ENCODE peak calls at places on chromosomes 4 and X, in ten cellular contexts. U is astrocyte of the spinal cord, X is HL-60, H is ovary, O is endodermal cell, N is IMR-90, E is A549, M is mucosa of descending colon, Z is cardiac muscle cell, T is pancreas. V is an unnamed sample.

GRCh38 chr4:128241425-128241913 is 46.1 kb downstream of the PGRMC2 start:
- DNase-seq in U (peak; percentile 98), X (no peak), H (no peak), O (no peak), N (peak; percentile 99), E (peak; percentile 55), M (no peak), Z (peak; percentile 95), T (no peak), V (peak; percentile 99)

GRCh38 chr4:54913751-54914526 is 211.5 kb downstream of the KDR start:
- DNase-seq in U (no peak), X (no peak), H (no peak), O (no peak), N (no peak), E (no peak), M (no peak), Z (peak; percentile 10), T (no peak), V (no peak)

GRCh38 chr4:133484287-133484686 is 335.2 kb downstream of the PCDH10 start:
- DNase-seq in U (peak; percentile 20), X (no peak), H (no peak), O (no peak), N (no peak), E (no peak), M (no peak), Z (peak; percentile 13), T (no peak), V (no peak)

GRCh38 chr4:152525878-152526277 is 10.0 kb downstream of the FBXW7 start:
- DNase-seq in U (no peak), X (no peak), H (no peak), O (no peak), N (no peak), E (no peak), M (no peak), Z (no peak), T (no peak), V (no peak)

GRCh38 chr4:113893546-113893945 is 85.9 kb downstream of the ARSJ start:
- DNase-seq in U (no peak), X (no peak), H (no peak), O (no peak), N (peak; percentile 32), E (no peak), M (no peak), Z (peak; percentile 30), T (no peak), V (peak; percentile 56)

GRCh38 chrX:46757593-46757992 is 1.3 kb downstream of the SLC9A7 start:
- DNase-seq in U (peak; percentile 33), X (no peak), H (no peak), O (no peak), N (peak; percentile 33), E (no peak), M (no peak), Z (peak; percentile 16), T (no peak), V (no peak)

GRCh38 chr4:189202182-189202868 is 738.3 kb upstream of the FRG1 start:
- DNase-seq in U (peak; percentile 63), X (peak; percentile 18), H (peak; percentile 72), O (peak; percentile 78), N (peak; percentile 92), E (peak; percentile 73), M (peak; percentile 34), Z (peak; percentile 82), T (peak; percentile 17), V (peak; percentile 74)

GRCh38 chrX:115582871-115583729 is 22.1 kb downstream of the PLS3 start:
- DNase-seq in U (no peak), X (no peak), H (no peak), O (peak; percentile 89), N (peak; percentile 69), E (no peak), M (no peak), Z (peak; percentile 16), T (no peak), V (peak; percentile 52)

GRCh38 chr4:88419874-88420273 is 37.0 kb upstream of the HERC5 start:
- DNase-seq in U (no peak), X (no peak), H (no peak), O (no peak), N (no peak), E (no peak), M (no peak), Z (no peak), T (no peak), V (no peak)

GRCh38 chrX:77640702-77641101 is 145.3 kb downstream of the ATRX start:
- DNase-seq in U (no peak), X (no peak), H (no peak), O (no peak), N (no peak), E (no peak), M (no peak), Z (no peak), T (no peak), V (no peak)

GRCh38 chrX:14497184-14497666 is 32.1 kb upstream of the GLRA2 start:
- DNase-seq in U (peak; percentile 12), X (no peak), H (no peak), O (no peak), N (peak; percentile 4), E (no peak), M (no peak), Z (peak; percentile 5), T (no peak), V (peak; percentile 3)

GRCh38 chrX:130155564-130155963 is 10.1 kb downstream of the AIFM1 start:
- DNase-seq in U (no peak), X (no peak), H (no peak), O (no peak), N (no peak), E (no peak), M (no peak), Z (peak; percentile 30), T (no peak), V (no peak)

GRCh38 chrX:140439455-140439854 is 65.4 kb downstream of the SOX3 start:
- DNase-seq in U (peak; percentile 25), X (no peak), H (no peak), O (peak; percentile 92), N (no peak), E (no peak), M (peak; percentile 18), Z (no peak), T (peak; percentile 17), V (no peak)

GRCh38 chrX:19195243-19195610 is 73.0 kb upstream of the ADGRG2 start:
- DNase-seq in U (no peak), X (no peak), H (no peak), O (no peak), N (no peak), E (no peak), M (no peak), Z (no peak), T (no peak), V (no peak)

GRCh38 chr4:108181704-108182103 is 13.0 kb upstream of the LEF1 start:
- DNase-seq in U (no peak), X (no peak), H (no peak), O (no peak), N (no peak), E (no peak), M (no peak), Z (no peak), T (no peak), V (no peak)
- TF ChIP-seq CTCF in U (no peak), X (no peak), H (no peak), O (peak; percentile 63), N (no peak), E (peak; percentile 12), M (no peak), Z (no peak), T (no peak), V (peak; percentile 3)

DNA sequence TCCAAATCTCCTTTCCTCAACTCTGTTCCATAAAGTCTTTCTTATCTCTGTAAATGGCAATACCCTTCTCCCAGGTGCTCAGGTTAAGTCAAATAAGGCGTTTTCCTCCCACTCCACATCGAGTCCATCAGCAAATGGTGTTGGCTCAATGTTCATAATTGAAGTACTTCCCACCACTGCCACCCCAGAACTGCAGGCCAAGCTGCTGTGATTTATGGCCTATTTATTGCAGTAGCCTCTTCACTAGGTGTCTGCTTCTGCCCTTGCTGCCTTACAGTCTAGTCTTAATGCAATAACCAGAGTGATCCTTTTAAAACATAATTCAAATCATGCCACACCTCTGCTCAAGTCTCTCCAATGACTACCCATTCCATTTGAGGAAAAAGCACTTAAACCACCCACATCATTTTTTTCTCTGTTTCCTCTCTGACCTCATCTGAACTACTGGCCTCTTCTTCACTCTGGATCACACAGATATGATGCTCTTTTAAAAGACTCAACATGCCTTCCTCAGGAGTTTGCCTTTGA is 220.3 kb downstream of the KCNIP4 start:
- DNase-seq in U (no peak), X (no peak), H (no peak), O (no peak), N (no peak), E (no peak), M (no peak), Z (no peak), T (no peak), V (no peak)
- H3K4me3 ChIP-seq in U (no peak overlapping the region), X (no peak overlapping the region), H (no peak overlapping the region), O (no peak overlapping the region), N (no peak overlapping the region), E (no peak overlapping the region), M (no peak overlapping the region), Z (no peak overlapping the region), T (no peak overlapping the region), V (no peak overlapping the region)

GRCh38 chrX:50920132-50920531 is 9.6 kb downstream of the BMP15 start:
- DNase-seq in U (peak; percentile 10), X (no peak), H (no peak), O (no peak), N (peak; percentile 18), E (peak; percentile 16), M (no peak), Z (peak; percentile 18), T (no peak), V (peak; percentile 41)
- TF ChIP-seq CTCF in U (peak; percentile 43), X (no peak), H (no peak), O (peak; percentile 72), N (peak; percentile 49), E (peak; percentile 26), M (no peak), Z (peak; percentile 27), T (no peak), V (peak; percentile 48)

DNA sequence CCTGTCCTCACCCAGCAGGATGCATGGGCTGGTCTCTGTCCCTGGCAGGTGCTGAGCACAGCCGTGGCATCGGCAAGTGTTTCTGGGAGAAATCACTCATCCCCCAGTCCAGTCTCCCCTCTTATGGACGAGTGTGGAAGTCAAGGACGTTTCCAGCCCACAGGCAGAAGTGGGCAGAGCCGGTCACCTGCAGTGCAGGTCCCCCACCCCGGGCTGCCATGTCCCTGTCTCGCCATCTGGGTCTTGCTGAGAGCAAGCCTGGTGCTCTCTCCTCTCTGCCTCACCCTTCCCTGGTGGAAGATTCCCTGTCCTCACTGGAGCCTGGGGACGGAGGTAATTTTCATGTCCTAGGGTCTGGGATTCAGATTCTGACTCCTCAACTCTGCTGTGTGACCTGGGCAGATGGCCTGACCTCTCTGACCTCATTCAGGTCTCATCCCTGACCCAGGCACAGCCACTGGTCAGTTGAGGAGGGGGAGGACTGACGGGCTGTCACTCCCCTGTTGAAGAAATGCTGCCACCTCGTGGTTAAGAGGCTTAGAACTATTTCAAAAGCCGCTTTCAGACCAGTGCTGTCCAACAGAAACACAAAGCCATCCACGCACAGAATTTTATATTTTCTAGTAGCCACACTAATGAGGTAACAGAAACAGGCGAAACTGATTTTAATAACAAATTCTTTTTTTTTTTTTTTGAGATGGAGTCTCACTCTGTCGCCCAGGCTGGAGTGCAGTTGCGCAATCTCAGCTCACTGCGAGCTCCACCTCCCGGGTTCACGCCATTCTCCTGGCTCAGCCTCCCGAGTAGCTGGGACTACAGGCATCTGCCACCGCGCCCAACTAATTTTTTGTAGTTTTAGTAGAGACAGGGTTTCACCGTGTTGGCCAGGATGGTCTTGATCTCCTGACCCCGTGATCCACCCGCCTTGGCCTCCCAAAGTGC is 1.8 kb downstream of the CPZ start:
- DNase-seq in U (peak; percentile 70), X (peak; percentile 18), H (peak; percentile 85), O (peak; percentile 89), N (peak; percentile 72), E (peak; percentile 70), M (no peak), Z (peak; percentile 80), T (peak; percentile 47), V (peak; percentile 91)
- H3K4me3 ChIP-seq in U (peak overlapping the region; percentile 50), X (no peak overlapping the region), H (peak overlapping the region; percentile 45), O (peak overlapping the region; percentile 78), N (no peak overlapping the region), E (no peak overlapping the region), M (no peak overlapping the region), Z (no peak overlapping the region), T (no peak overlapping the region), V (peak overlapping the region; percentile 70)

V was measured in choroid plexus epithelial cell.